ENCODE peak calls at places on chromosomes 2 and 18, in nine cellular contexts. Q, H, B, U, O, K, Z, E and W are unnamed samples.
A peak's percentile ranks its signal among the peaks of the same experiment; 100 is the strongest.

GRCh38 chr18:3869848-3870247 is 419.9 kb downstream of the TGIF1 start:
- DNase-seq in O (no peak), K (no peak), Q (no peak), B (peak; percentile 34), U (peak; percentile 83), E (peak; percentile 76), H (no peak), Z (no peak), W (no peak)

GRCh38 chr2:120822908-120823307 is 87.2 kb downstream of the GLI2 start:
- DNase-seq in U (no peak), O (no peak), Q (no peak), E (no peak), Z (no peak), H (no peak), K (no peak), B (no peak), W (no peak)

GRCh38 chr18:35121531-35121930 is 80.3 kb downstream of the MAPRE2 start:
- DNase-seq in Z (no peak), K (no peak), H (no peak), U (no peak), E (no peak), O (no peak), B (no peak), Q (no peak), W (no peak)

GRCh38 chr18:9417081-9417841 is 58.1 kb upstream of the RALBP1 start:
- DNase-seq in B (peak; percentile 44), O (peak; percentile 37), U (peak; percentile 31), Q (no peak), Z (no peak), K (no peak), H (no peak), E (peak; percentile 56), W (peak; percentile 49)

GRCh38 chr2:173414823-173415322 is 60.2 kb downstream of the CDCA7 start:
- DNase-seq in H (no peak), O (no peak), Q (no peak), Z (no peak), K (no peak), U (peak; percentile 74), E (peak; percentile 57), B (peak; percentile 61), W (no peak)

GRCh38 chr2:12402440-12403139 is 314.1 kb upstream of the TRIB2 start:
- DNase-seq in K (no peak), Z (no peak), E (no peak), O (no peak), H (no peak), U (no peak), B (no peak), Q (no peak), W (no peak)

GRCh38 chr2:70902067-70902442 is 33.6 kb upstream of the ATP6V1B1 start:
- DNase-seq in K (no peak), O (no peak), E (peak; percentile 18), Q (no peak), B (no peak), H (no peak), Z (no peak), U (peak; percentile 7), W (no peak)

GRCh38 chr2:239693330-239693729 is 292.5 kb upstream of the HDAC4 start:
- DNase-seq in Z (no peak), Q (no peak), E (no peak), U (no peak), O (no peak), H (no peak), K (no peak), B (no peak), W (no peak)

GRCh38 chr2:109446531-109447131 is 167.1 kb downstream of the SEPTIN10 start:
- DNase-seq in Z (no peak), U (peak; percentile 26), K (no peak), H (peak; percentile 16), O (no peak), Q (no peak), E (no peak), B (no peak), W (no peak)

GRCh38 chr2:21175895-21176646 is 52.3 kb downstream of the TDRD15 start:
- DNase-seq in Q (no peak), O (no peak), B (no peak), Z (no peak), H (no peak), E (peak; percentile 18), U (no peak), K (no peak), W (no peak)

GRCh38 chr18:11260963-11261441 is 111.6 kb upstream of the PIEZO2 start:
- DNase-seq in U (no peak), E (no peak), K (no peak), Z (no peak), H (no peak), O (no peak), B (peak; percentile 48), Q (no peak), W (no peak)

GRCh38 chr2:24708537-24709152 is 84.5 kb downstream of the PTRHD1 start:
- DNase-seq in U (peak; percentile 61), Z (no peak), K (no peak), E (peak; percentile 82), H (no peak), B (peak; percentile 54), Q (no peak), O (no peak), W (no peak)

GRCh38 chr2:160387558-160388262 is 105.9 kb downstream of the RBMS1 start:
- DNase-seq in U (peak; percentile 100), B (no peak), O (peak; percentile 74), Q (peak; percentile 86), E (peak; percentile 100), Z (no peak), K (peak; percentile 53), H (peak; percentile 81), W (no peak)

GRCh38 chr2:67585400-67585799 is 188.3 kb downstream of the ETAA1 start:
- DNase-seq in E (no peak), K (no peak), B (no peak), Q (no peak), O (no peak), H (no peak), U (no peak), Z (no peak), W (no peak)

GRCh38 chr2:67579791-67580190 is 182.7 kb downstream of the ETAA1 start:
- DNase-seq in B (no peak), U (no peak), K (no peak), Z (no peak), E (no peak), O (no peak), Q (no peak), H (no peak), W (no peak)

GRCh38 chr2:67579207-67579606 is 182.1 kb downstream of the ETAA1 start:
- DNase-seq in Q (no peak), Z (no peak), O (no peak), H (no peak), U (no peak), B (no peak), E (no peak), K (no peak), W (no peak)

GRCh38 chr2:67583185-67583584 is 186.1 kb downstream of the ETAA1 start:
- DNase-seq in B (no peak), O (no peak), E (no peak), H (no peak), U (no peak), Z (no peak), Q (no peak), K (no peak), W (no peak)

DNA sequence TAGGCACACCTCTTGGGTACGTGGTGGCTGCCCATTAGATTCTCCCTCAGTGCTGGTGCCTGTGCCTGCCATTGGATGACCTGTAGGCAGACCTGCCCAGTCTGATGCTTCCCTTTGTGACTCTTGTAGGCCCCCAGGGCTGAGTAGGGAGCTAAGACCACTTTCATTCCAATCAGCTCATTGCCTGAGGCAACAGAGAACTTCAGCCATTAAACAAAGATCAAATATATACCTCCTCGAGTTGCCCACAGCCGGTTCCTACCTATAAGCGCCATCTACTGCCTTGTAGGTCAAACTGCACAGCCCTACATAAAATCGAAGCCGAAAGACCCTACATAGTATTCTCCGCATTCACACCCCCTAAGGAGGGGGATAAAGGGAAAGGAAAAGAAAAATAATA is 184.6 kb downstream of the ETAA1 start:
- DNase-seq in E (no peak), K (no peak), O (no peak), Q (no peak), B (no peak), Z (no peak), U (no peak), H (no peak), W (no peak)
- TF ChIP-seq CTCF in E (peak; percentile 6), K (no peak), O (no peak), Q (no peak), B (peak; percentile 13), Z (no peak), U (peak; percentile 40), H (no peak), W (no peak)

GRCh38 chr2:187497858-187498463 is 49.9 kb upstream of the CALCRL start:
- DNase-seq in U (peak; percentile 37), E (no peak), B (no peak), Z (no peak), Q (no peak), H (no peak), K (no peak), O (no peak), W (no peak)
- TF ChIP-seq CTCF in U (peak; percentile 52), E (peak; percentile 48), B (peak; percentile 50), Z (peak; percentile 6), Q (peak; percentile 29), H (peak; percentile 13), K (no peak), O (peak; percentile 64), W (no peak)

DNA sequence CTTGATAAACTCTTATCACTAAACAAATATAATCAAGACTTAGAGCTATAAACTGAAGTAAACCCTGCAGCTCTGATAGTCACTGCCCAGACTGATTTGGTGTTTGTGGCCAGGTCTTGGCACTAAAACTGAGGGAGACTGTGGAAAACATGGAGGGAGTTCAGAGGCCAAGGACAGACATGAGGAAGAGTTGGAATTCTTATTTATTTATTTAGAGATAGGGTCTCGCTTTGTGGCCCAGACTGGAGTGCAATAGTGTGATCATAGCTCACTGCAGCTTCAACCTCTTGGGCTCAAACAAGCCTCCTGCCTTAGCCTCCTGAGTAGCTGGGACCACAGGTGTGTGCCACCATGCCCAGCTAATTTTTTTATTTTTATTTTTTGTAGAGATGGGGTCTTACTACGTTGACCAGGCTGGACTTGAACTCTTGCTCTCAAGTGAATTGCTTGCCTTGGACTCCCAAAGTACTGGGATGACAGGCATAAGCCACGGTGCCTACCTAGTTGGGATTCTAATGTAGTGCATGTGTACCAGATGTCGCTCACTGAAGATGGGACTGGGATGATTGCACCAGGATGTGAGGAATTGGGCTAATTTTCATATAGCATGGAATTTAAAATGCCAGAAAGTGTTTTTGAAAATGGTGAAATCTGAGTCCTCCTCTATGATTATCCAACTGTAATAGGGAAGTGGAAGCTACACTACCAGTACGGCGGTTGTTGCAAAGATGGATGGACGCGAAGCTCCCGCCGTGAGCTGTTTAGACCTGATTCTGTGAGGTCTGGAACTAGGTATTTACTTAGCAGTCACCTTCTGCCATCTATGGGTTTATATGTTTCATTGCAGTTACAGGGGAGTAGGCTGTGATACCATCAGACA is 52.7 kb upstream of the CTLA4 start:
- DNase-seq in Q (peak; percentile 50), K (peak; percentile 71), E (peak; percentile 82), U (peak; percentile 85), Z (peak; percentile 45), H (no peak), B (peak; percentile 42), O (peak; percentile 39), W (no peak)
- TF ChIP-seq CTCF in Q (peak; percentile 85), K (peak; percentile 91), E (peak; percentile 90), U (peak; percentile 82), Z (peak; percentile 74), H (peak; percentile 65), B (peak; percentile 77), O (peak; percentile 89), W (peak; percentile 68)

GRCh38 chr2:148557844-148558436 is 86.6 kb upstream of the EPC2 start:
- DNase-seq in K (no peak), Z (no peak), U (no peak), Q (no peak), B (no peak), O (no peak), E (no peak), H (no peak), W (no peak)
- TF ChIP-seq CTCF in K (no peak), Z (no peak), U (peak; percentile 23), Q (no peak), B (peak; percentile 19), O (no peak), E (no peak), H (no peak), W (no peak)